ENCODE peak calls at places on chromosomes 16 and 17, in four cellular contexts. X is fibroblast of lung, W is adipocyte, I is mammary epithelial cell. Z is an unnamed sample. For H3K4me1, the result is how much of the 10 kb centered on the place peaks cover.

GRCh38 chr16:53372942-53373871 is 61.1 kb upstream of the RBL2 start:
- DNase-seq in X (no peak), W (no peak), I (peak), Z (no peak)

GRCh38 chr17:37092041-37092440 is 143.3 kb downstream of the AATF start:
- DNase-seq in X (no peak), W (no peak), I (peak), Z (no peak)

GRCh38 chr16:85716680-85717038 is 27.9 kb upstream of the GINS2 start:
- DNase-seq in I (no peak), W (no peak), X (no peak), Z (peak)

GRCh38 chr16:87490091-87490798 is 2.6 kb downstream of the ZCCHC14 start:
- DNase-seq in X (peak), W (peak), I (no peak), Z (no peak)

GRCh38 chr17:44828919-44829557 is 1.0 kb downstream of the GJC1 start:
- DNase-seq in W (peak), X (peak), I (peak), Z (peak)

GRCh38 chr17:21363776-21364642 is 12.1 kb upstream of the KCNJ12 start:
- DNase-seq in W (no peak), X (no peak), I (no peak), Z (no peak)

GRCh38 chr16:3020247-3020603 is at the start of gene TNFRSF12A:
- DNase-seq in I (peak), W (peak), X (peak), Z (peak)

GRCh38 chr16:21156767-21157467 is 1.6 kb upstream of the LDAF1 start:
- DNase-seq in W (peak), X (peak), I (peak), Z (peak)

GRCh38 chr17:49556183-49556943 is 19.3 kb upstream of the NXPH3 start:
- DNase-seq in I (peak), W (peak), X (peak), Z (peak)

GRCh38 chr17:40415390-40415789 is 2.3 kb downstream of the TOP2A start:
- DNase-seq in I (peak), W (peak), X (peak), Z (peak)

GRCh38 chr16:4743217-4743897 is 9.0 kb downstream of the DNAAF8 start:
- DNase-seq in I (no peak), W (no peak), X (no peak), Z (no peak)

GRCh38 chr17:45366049-45366448 is 49.2 kb upstream of the MAP3K14 start:
- DNase-seq in I (no peak), X (no peak), W (no peak), Z (no peak)

GRCh38 chr17:67629963-67630320 is 87.8 kb upstream of the NOL11 start:
- DNase-seq in X (peak), W (peak), I (peak), Z (peak)

GRCh38 chr17:1920948-1921351 is 91.1 kb downstream of the RPA1 start:
- DNase-seq in X (no peak), W (no peak), I (peak), Z (no peak)

GRCh38 chr17:80453126-80453979 is 23.1 kb downstream of the NPTX1 start:
- DNase-seq in X (no peak), I (no peak), W (no peak), Z (no peak)

GRCh38 chr17:179066-179432 is 2.4 kb downstream of the DOC2B start:
- DNase-seq in X (no peak), I (no peak), W (no peak), Z (no peak)

GRCh38 chr17:42518046-42518754 is 17.8 kb upstream of the NAGLU start:
- DNase-seq in I (peak), X (peak), W (peak), Z (peak)

GRCh38 chr17:6420173-6420641 is 14.7 kb downstream of the AIPL1 start:
- DNase-seq in I (no peak), W (peak), X (no peak), Z (peak)

GRCh38 chr17:19461139-19461538 is 50.1 kb downstream of the RNF112 start:
- DNase-seq in X (no peak), W (no peak), I (no peak), Z (peak)

GRCh38 chr17:66952031-66952524 is 12.4 kb upstream of the CACNG4 start:
- DNase-seq in I (peak), W (peak), X (peak), Z (peak)

GRCh38 chr17:13030459-13031305 is 12.9 kb upstream of the ELAC2 start:
- DNase-seq in I (peak), W (peak), X (peak), Z (peak)

GRCh38 chr16:77840623-77841274 is 52.4 kb downstream of the VAT1L start:
- DNase-seq in X (peak), W (no peak), I (peak), Z (no peak)

GRCh38 chr17:34892864-34893263 is 68.4 kb downstream of the CCT6B start:
- DNase-seq in I (no peak), X (no peak), W (no peak), Z (peak)

GRCh38 chr17:68457539-68458259 is 403 bp upstream of the WIPI1 start:
- DNase-seq in X (peak), I (peak), W (peak), Z (peak)

GRCh38 chr17:30290696-30291570 is 811 bp downstream of the BLMH start:
- DNase-seq in X (peak), W (peak), I (peak), Z (peak)

GRCh38 chr17:40499551-40500189 is 1.8 kb downstream of the TNS4 start:
- DNase-seq in I (peak), X (peak), W (peak), Z (peak)

GRCh38 chr16:84199861-84200260 is 8.9 kb downstream of the ADAD2 start:
- DNase-seq in X (no peak), I (no peak), W (no peak), Z (no peak)

GRCh38 chr16:77171750-77172635 is 19.0 kb upstream of the MON1B start:
- DNase-seq in X (peak), W (peak), I (peak), Z (peak)

GRCh38 chr17:77445908-77446535 is 305.3 kb downstream of the SEC14L1 start:
- DNase-seq in W (no peak), I (no peak), X (no peak), Z (no peak)

GRCh38 chr17:58447039-58447975 is 30.0 kb upstream of the RNF43 start:
- DNase-seq in I (peak), W (peak), X (peak), Z (peak)

GRCh38 chr16:49484454-49484853 is 110.8 kb downstream of the C16orf78 start:
- DNase-seq in I (no peak), X (no peak), W (peak), Z (peak)

GRCh38 chr16:17520567-17520966 is 49.8 kb upstream of the XYLT1 start:
- DNase-seq in X (peak), W (peak), I (no peak), Z (no peak)

GRCh38 chr16:1972490-1972877 is 631 bp downstream of the TBL3 start:
- DNase-seq in X (no peak), W (peak), I (peak), Z (no peak)

GRCh38 chr17:8185580-8186445 is 4.2 kb downstream of the BORCS6 start:
- DNase-seq in I (peak), X (peak), W (peak), Z (peak)

GRCh38 chr17:3866269-3866668 is 20.2 kb upstream of the NCBP3 start:
- DNase-seq in I (no peak), W (no peak), X (no peak), Z (no peak)

GRCh38 chr17:48012151-48012520 is 25.5 kb downstream of the COPZ2 start:
- DNase-seq in I (no peak), W (peak), X (no peak), Z (peak)

GRCh38 chr17:78125138-78125913 is 3.2 kb downstream of the TMC6 start:
- DNase-seq in X (no peak), I (no peak), W (no peak), Z (no peak)

DNA sequence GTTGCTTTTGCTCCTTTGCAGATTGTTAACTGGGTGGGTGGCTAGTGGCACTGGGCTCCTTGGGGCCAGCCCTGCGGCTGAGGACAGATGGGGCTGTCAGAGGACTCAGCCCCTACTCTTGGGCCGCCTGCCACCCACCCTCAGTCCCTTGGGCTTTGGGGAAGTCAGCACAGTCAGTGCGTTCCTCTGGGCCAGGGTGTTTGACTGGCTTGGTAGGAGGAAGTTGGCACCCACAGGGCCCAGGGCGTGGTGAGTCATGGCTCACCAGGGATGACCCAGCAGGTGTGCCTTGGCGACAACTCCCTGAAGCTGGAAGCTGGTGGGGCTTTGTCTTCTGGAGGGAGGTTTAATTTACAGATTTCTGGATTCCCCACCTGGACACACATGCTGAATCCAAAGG is 32.4 kb downstream of the HAPSTR1 start:
- DNase-seq in I (peak), X (no peak), W (no peak), Z (peak)
- H3K4me1 ChIP-seq in I (under half), X (under half), W (under half), Z (under half)

GRCh38 chr16:24995033-24995432 is 20.1 kb downstream of the ARHGAP17 start:
- DNase-seq in X (no peak), I (no peak), W (no peak), Z (no peak)

GRCh38 chr16:24997665-24998064 is 17.5 kb downstream of the ARHGAP17 start:
- DNase-seq in X (no peak), I (no peak), W (no peak), Z (no peak)

GRCh38 chr16:24996731-24997130 is 18.4 kb downstream of the ARHGAP17 start:
- DNase-seq in W (no peak), I (no peak), X (no peak), Z (no peak)

GRCh38 chr16:24995469-24995868 is 19.7 kb downstream of the ARHGAP17 start:
- DNase-seq in I (no peak), X (no peak), W (no peak), Z (no peak)

DNA sequence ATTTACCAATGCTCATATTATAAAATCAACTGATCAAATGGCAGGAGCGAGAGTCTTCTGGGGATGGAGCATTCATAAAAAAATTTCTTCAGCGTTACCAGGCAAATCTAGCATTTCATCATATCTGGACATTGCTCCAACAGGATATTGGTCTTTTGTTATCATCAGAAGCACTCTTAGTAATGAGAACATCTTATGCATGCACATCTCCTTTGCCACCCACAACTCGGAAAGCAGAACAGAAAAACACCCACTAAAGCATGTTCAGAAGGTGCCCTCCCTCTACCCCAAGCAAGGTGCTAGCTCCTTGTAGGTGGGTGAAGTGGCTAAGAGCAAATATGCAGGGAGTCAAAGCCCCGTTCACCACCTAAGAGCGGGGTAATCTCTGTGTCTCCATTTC is 18.9 kb downstream of the ARHGAP17 start:
- DNase-seq in X (no peak), I (no peak), W (no peak), Z (no peak)
- H3K4me3 ChIP-seq in X (no peak), I (no peak), W (no peak), Z (no peak)

DNA sequence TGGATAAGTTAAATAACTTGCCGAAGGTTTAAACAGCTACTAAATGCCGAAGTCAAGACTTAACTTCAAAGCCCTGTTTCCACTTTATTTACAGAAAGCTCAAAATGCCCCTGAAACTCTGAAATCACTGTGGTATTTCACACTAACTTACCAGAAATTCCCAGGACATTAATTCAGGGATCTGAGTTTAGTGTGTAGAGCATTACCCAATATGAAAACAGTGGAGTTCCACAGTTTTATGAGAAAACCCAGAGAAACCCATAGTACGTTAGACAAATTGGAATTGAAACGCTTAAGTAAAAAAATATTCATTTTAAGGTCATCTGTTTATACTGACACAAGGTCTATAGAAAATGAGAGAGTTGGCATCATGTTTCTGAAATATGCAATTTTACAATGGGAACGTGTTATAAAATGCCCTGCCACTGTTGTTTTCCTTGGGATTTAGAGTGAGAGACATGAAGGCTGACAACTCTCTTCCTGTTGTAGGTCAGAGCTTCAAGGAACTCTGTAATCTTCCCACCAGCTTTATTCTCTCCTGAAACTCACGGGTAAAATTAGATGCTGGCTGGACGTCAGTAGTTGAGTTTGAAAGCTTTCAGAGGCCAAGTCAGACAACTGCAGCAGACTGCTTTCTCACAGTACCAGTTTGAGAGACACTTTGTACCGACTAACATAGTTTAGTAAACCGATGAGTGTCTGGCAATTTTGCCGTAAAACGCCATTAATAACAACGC is 139.4 kb upstream of the TBX2 start:
- DNase-seq in W (no peak), I (no peak), X (peak), Z (no peak)
- H3K4me1 ChIP-seq in W (under half), I (under half), X (under half), Z (under half)

GRCh38 chr16:88764913-88765349 is 20.1 kb downstream of the PIEZO1 start:
- DNase-seq in I (peak), X (no peak), W (no peak), Z (no peak)

GRCh38 chr16:88762941-88763340 is 22.1 kb downstream of the PIEZO1 start:
- DNase-seq in W (no peak), I (no peak), X (no peak), Z (no peak)

GRCh38 chr16:88764080-88764479 is 20.9 kb downstream of the PIEZO1 start:
- DNase-seq in W (no peak), X (no peak), I (no peak), Z (no peak)

GRCh38 chr16:88762258-88762870 is 22.7 kb downstream of the PIEZO1 start:
- DNase-seq in X (no peak), I (no peak), W (no peak), Z (no peak)

GRCh38 chr16:88763502-88764053 is 21.4 kb downstream of the PIEZO1 start:
- DNase-seq in W (no peak), I (no peak), X (no peak), Z (no peak)
- H3K4me3 ChIP-seq in W (no peak), I (no peak), X (no peak), Z (no peak)

DNA sequence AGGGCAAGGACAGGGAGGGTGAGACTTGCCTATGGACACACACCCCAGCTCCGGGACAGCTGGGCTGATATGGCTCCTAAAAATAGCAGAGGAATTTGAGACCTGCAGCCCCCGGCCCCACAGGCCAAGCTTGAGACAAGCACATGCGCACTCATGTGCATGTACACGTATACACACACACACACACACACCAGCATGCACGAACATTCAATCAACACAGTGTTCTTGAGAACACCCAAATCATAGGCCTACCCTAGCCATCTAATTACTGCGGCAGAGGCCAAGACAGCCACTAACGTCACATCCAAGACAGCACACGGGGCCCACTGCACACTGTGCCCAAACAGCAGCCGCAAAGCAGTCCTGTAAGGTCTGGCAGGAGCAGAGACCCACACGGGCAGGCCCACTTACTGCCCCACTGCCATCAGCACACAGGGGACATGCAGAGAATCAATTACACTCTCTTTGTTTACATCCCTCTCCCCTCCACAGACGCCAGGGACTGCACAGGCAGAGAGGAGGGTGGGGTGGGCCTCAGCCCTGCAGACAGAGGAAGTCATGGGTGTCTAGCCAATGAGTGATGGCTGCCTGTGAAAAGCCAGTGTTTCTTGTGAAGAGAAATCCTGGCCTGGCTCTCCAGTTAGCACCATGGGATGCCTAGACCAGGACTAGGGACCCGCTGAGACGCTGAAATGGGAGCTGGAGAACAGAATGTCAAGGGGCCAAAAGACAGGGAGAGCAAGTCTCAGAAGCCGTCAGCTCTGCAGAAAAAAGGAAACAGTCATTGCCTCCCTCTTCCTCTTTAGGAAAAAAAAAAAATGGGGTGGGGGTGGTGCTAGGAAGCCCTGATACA is 39.3 kb downstream of the MYO18A start:
- DNase-seq in X (peak), I (no peak), W (no peak), Z (peak)
- H3K4me1 ChIP-seq in X (under half), I (half or more), W (under half), Z (under half)

GRCh38 chr16:67244387-67245188 is 2.7 kb downstream of the FHOD1 start:
- DNase-seq in X (peak), W (peak), I (peak), Z (peak)

GRCh38 chr16:67243481-67243880 is 3.8 kb downstream of the FHOD1 start:
- DNase-seq in X (no peak), I (no peak), W (no peak), Z (peak)

GRCh38 chr16:67240506-67240905 is 6.8 kb downstream of the FHOD1 start:
- DNase-seq in W (peak), I (peak), X (no peak), Z (no peak)

GRCh38 chr16:67241008-67241900 is 6.0 kb downstream of the FHOD1 start:
- DNase-seq in I (peak), W (peak), X (peak), Z (peak)

GRCh38 chr16:67242138-67242730 is 5.0 kb downstream of the FHOD1 start:
- DNase-seq in I (no peak), X (peak), W (no peak), Z (no peak)
- H3K4me3 ChIP-seq in I (no peak), X (no peak), W (no peak), Z (no peak)

Z was measured in A673.